ENCODE peak calls at places on chromosomes 11 and 22, in eight cellular contexts. One of them, this sample, is unnamed.

GRCh38 chr11:34439521-34440258 is 956 bp downstream of the CAT start:
- DNase-seq in HFF-Myc: no peak
- DNase-seq in T-helper 1 cell: no peak
- DNase-seq in AG08395: no peak
- DNase-seq in stimulated activated CD4-positive, alpha-beta T cell treated with anti-CD3 and anti-CD28 coated beads, Interleukin-1b, Interleukin-23, amount 100 ng/mL, for 4 hours: no peak
- DNase-seq in ACHN: peak
- DNase-seq in endodermal cell: no peak
- DNase-seq in naive thymus-derived CD4-positive, alpha-beta T cell: no peak
- DNase-seq in this sample: no peak

GRCh38 chr22:41181349-41182241 is 23.5 kb upstream of the L3MBTL2 start:
- DNase-seq in HFF-Myc: no peak
- DNase-seq in T-helper 1 cell: no peak
- DNase-seq in AG08395: no peak
- DNase-seq in stimulated activated CD4-positive, alpha-beta T cell treated with anti-CD3 and anti-CD28 coated beads, Interleukin-1b, Interleukin-23, amount 100 ng/mL, for 4 hours: no peak
- DNase-seq in ACHN: peak
- DNase-seq in endodermal cell: no peak
- DNase-seq in naive thymus-derived CD4-positive, alpha-beta T cell: no peak
- DNase-seq in this sample: no peak

GRCh38 chr11:67265633-67266423 is 445 bp upstream of the GRK2 start:
- DNase-seq in HFF-Myc: no peak
- DNase-seq in T-helper 1 cell: peak
- DNase-seq in AG08395: peak
- DNase-seq in stimulated activated CD4-positive, alpha-beta T cell treated with anti-CD3 and anti-CD28 coated beads, Interleukin-1b, Interleukin-23, amount 100 ng/mL, for 4 hours: peak
- DNase-seq in ACHN: peak
- DNase-seq in endodermal cell: peak
- DNase-seq in naive thymus-derived CD4-positive, alpha-beta T cell: peak
- DNase-seq in this sample: peak

GRCh38 chr11:61837411-61838005 is 9.4 kb downstream of the FADS2 start:
- DNase-seq in HFF-Myc: no peak
- DNase-seq in T-helper 1 cell: no peak
- DNase-seq in AG08395: no peak
- DNase-seq in stimulated activated CD4-positive, alpha-beta T cell treated with anti-CD3 and anti-CD28 coated beads, Interleukin-1b, Interleukin-23, amount 100 ng/mL, for 4 hours: no peak
- DNase-seq in ACHN: no peak
- DNase-seq in endodermal cell: peak
- DNase-seq in naive thymus-derived CD4-positive, alpha-beta T cell: no peak
- DNase-seq in this sample: no peak

GRCh38 chr11:45062115-45062514 is 84.3 kb upstream of the PRDM11 start:
- DNase-seq in HFF-Myc: no peak
- DNase-seq in T-helper 1 cell: no peak
- DNase-seq in AG08395: no peak
- DNase-seq in stimulated activated CD4-positive, alpha-beta T cell treated with anti-CD3 and anti-CD28 coated beads, Interleukin-1b, Interleukin-23, amount 100 ng/mL, for 4 hours: no peak
- DNase-seq in ACHN: no peak
- DNase-seq in endodermal cell: no peak
- DNase-seq in naive thymus-derived CD4-positive, alpha-beta T cell: no peak
- DNase-seq in this sample: no peak

GRCh38 chr11:12192796-12193514 is 82.6 kb downstream of the MICAL2 start:
- DNase-seq in HFF-Myc: no peak
- DNase-seq in T-helper 1 cell: no peak
- DNase-seq in AG08395: no peak
- DNase-seq in stimulated activated CD4-positive, alpha-beta T cell treated with anti-CD3 and anti-CD28 coated beads, Interleukin-1b, Interleukin-23, amount 100 ng/mL, for 4 hours: no peak
- DNase-seq in ACHN: no peak
- DNase-seq in endodermal cell: no peak
- DNase-seq in naive thymus-derived CD4-positive, alpha-beta T cell: peak
- DNase-seq in this sample: no peak

GRCh38 chr11:134049303-134049702 is 19.6 kb upstream of the JAM3 start:
- DNase-seq in HFF-Myc: no peak
- DNase-seq in T-helper 1 cell: no peak
- DNase-seq in AG08395: no peak
- DNase-seq in stimulated activated CD4-positive, alpha-beta T cell treated with anti-CD3 and anti-CD28 coated beads, Interleukin-1b, Interleukin-23, amount 100 ng/mL, for 4 hours: no peak
- DNase-seq in ACHN: no peak
- DNase-seq in endodermal cell: no peak
- DNase-seq in naive thymus-derived CD4-positive, alpha-beta T cell: no peak
- DNase-seq in this sample: no peak

GRCh38 chr11:83191491-83191890 is 2.0 kb upstream of the ANKRD42 start:
- DNase-seq in HFF-Myc: no peak
- DNase-seq in T-helper 1 cell: no peak
- DNase-seq in AG08395: no peak
- DNase-seq in stimulated activated CD4-positive, alpha-beta T cell treated with anti-CD3 and anti-CD28 coated beads, Interleukin-1b, Interleukin-23, amount 100 ng/mL, for 4 hours: no peak
- DNase-seq in ACHN: no peak
- DNase-seq in endodermal cell: no peak
- DNase-seq in naive thymus-derived CD4-positive, alpha-beta T cell: no peak
- DNase-seq in this sample: no peak

GRCh38 chr22:35986085-35986484 is 42.5 kb downstream of the RBFOX2 start:
- DNase-seq in HFF-Myc: no peak
- DNase-seq in T-helper 1 cell: no peak
- DNase-seq in AG08395: no peak
- DNase-seq in stimulated activated CD4-positive, alpha-beta T cell treated with anti-CD3 and anti-CD28 coated beads, Interleukin-1b, Interleukin-23, amount 100 ng/mL, for 4 hours: no peak
- DNase-seq in ACHN: no peak
- DNase-seq in endodermal cell: no peak
- DNase-seq in naive thymus-derived CD4-positive, alpha-beta T cell: no peak
- DNase-seq in this sample: no peak

GRCh38 chr11:72996959-72997358 is 145.2 kb downstream of the FCHSD2 start:
- DNase-seq in HFF-Myc: no peak
- DNase-seq in T-helper 1 cell: no peak
- DNase-seq in AG08395: no peak
- DNase-seq in stimulated activated CD4-positive, alpha-beta T cell treated with anti-CD3 and anti-CD28 coated beads, Interleukin-1b, Interleukin-23, amount 100 ng/mL, for 4 hours: no peak
- DNase-seq in ACHN: no peak
- DNase-seq in endodermal cell: no peak
- DNase-seq in naive thymus-derived CD4-positive, alpha-beta T cell: no peak
- DNase-seq in this sample: no peak

GRCh38 chr11:64448599-64449380 is 89.8 kb downstream of the RPS6KA4 start:
- DNase-seq in HFF-Myc: no peak
- DNase-seq in T-helper 1 cell: peak
- DNase-seq in AG08395: peak
- DNase-seq in stimulated activated CD4-positive, alpha-beta T cell treated with anti-CD3 and anti-CD28 coated beads, Interleukin-1b, Interleukin-23, amount 100 ng/mL, for 4 hours: peak
- DNase-seq in ACHN: peak
- DNase-seq in endodermal cell: peak
- DNase-seq in naive thymus-derived CD4-positive, alpha-beta T cell: peak
- DNase-seq in this sample: peak

GRCh38 chr11:104534268-104534667 is 364.0 kb downstream of the CASP12 start:
- DNase-seq in HFF-Myc: peak
- DNase-seq in T-helper 1 cell: no peak
- DNase-seq in AG08395: no peak
- DNase-seq in stimulated activated CD4-positive, alpha-beta T cell treated with anti-CD3 and anti-CD28 coated beads, Interleukin-1b, Interleukin-23, amount 100 ng/mL, for 4 hours: no peak
- DNase-seq in ACHN: no peak
- DNase-seq in endodermal cell: no peak
- DNase-seq in naive thymus-derived CD4-positive, alpha-beta T cell: no peak
- DNase-seq in this sample: no peak

GRCh38 chr11:133547808-133548494 is 15.7 kb upstream of the OPCML start:
- DNase-seq in HFF-Myc: no peak
- DNase-seq in T-helper 1 cell: no peak
- DNase-seq in AG08395: no peak
- DNase-seq in stimulated activated CD4-positive, alpha-beta T cell treated with anti-CD3 and anti-CD28 coated beads, Interleukin-1b, Interleukin-23, amount 100 ng/mL, for 4 hours: no peak
- DNase-seq in ACHN: no peak
- DNase-seq in endodermal cell: no peak
- DNase-seq in naive thymus-derived CD4-positive, alpha-beta T cell: no peak
- DNase-seq in this sample: no peak

GRCh38 chr22:23777776-23778575 is 5.3 kb downstream of the MMP11 start:
- DNase-seq in HFF-Myc: no peak
- DNase-seq in T-helper 1 cell: no peak
- DNase-seq in AG08395: no peak
- DNase-seq in stimulated activated CD4-positive, alpha-beta T cell treated with anti-CD3 and anti-CD28 coated beads, Interleukin-1b, Interleukin-23, amount 100 ng/mL, for 4 hours: no peak
- DNase-seq in ACHN: no peak
- DNase-seq in endodermal cell: no peak
- DNase-seq in naive thymus-derived CD4-positive, alpha-beta T cell: no peak
- DNase-seq in this sample: no peak

GRCh38 chr11:104682241-104682640 is 216.0 kb downstream of the CASP12 start:
- DNase-seq in HFF-Myc: no peak
- DNase-seq in T-helper 1 cell: no peak
- DNase-seq in AG08395: no peak
- DNase-seq in stimulated activated CD4-positive, alpha-beta T cell treated with anti-CD3 and anti-CD28 coated beads, Interleukin-1b, Interleukin-23, amount 100 ng/mL, for 4 hours: no peak
- DNase-seq in ACHN: no peak
- DNase-seq in endodermal cell: no peak
- DNase-seq in naive thymus-derived CD4-positive, alpha-beta T cell: no peak
- DNase-seq in this sample: no peak

GRCh38 chr11:13126430-13126829 is 117.3 kb downstream of the RASSF10 start:
- DNase-seq in HFF-Myc: no peak
- DNase-seq in T-helper 1 cell: no peak
- DNase-seq in AG08395: no peak
- DNase-seq in stimulated activated CD4-positive, alpha-beta T cell treated with anti-CD3 and anti-CD28 coated beads, Interleukin-1b, Interleukin-23, amount 100 ng/mL, for 4 hours: no peak
- DNase-seq in ACHN: peak
- DNase-seq in endodermal cell: no peak
- DNase-seq in naive thymus-derived CD4-positive, alpha-beta T cell: no peak
- DNase-seq in this sample: no peak

GRCh38 chr11:3161309-3161708 is 3.8 kb downstream of the OSBPL5 start:
- DNase-seq in HFF-Myc: no peak
- DNase-seq in T-helper 1 cell: peak
- DNase-seq in AG08395: no peak
- DNase-seq in stimulated activated CD4-positive, alpha-beta T cell treated with anti-CD3 and anti-CD28 coated beads, Interleukin-1b, Interleukin-23, amount 100 ng/mL, for 4 hours: no peak
- DNase-seq in ACHN: no peak
- DNase-seq in endodermal cell: no peak
- DNase-seq in naive thymus-derived CD4-positive, alpha-beta T cell: no peak
- DNase-seq in this sample: no peak